ENCODE peak calls at places on chromosome 2, in four cellular contexts. Z, W, N and S are unnamed samples.

GRCh38 chr2:15449542-15450236 is 111.4 kb downstream of the NBAS start:
- DNase-seq in N (no peak), Z (peak; percentile 5), W (peak; percentile 17), S (no peak)

GRCh38 chr2:100643459-100643858 is 80.7 kb downstream of the PDCL3 start:
- DNase-seq in Z (no peak), N (no peak), W (no peak), S (no peak)

GRCh38 chr2:204545861-204546773 is 842 bp downstream of the PARD3B start:
- DNase-seq in W (no peak), N (no peak), Z (no peak), S (no peak)

GRCh38 chr2:231457101-231457500 is 7.2 kb downstream of the NCL start:
- DNase-seq in Z (peak; percentile 28), W (no peak), N (no peak), S (no peak)

GRCh38 chr2:240635116-240635997 is 10.1 kb downstream of the GPR35 start:
- DNase-seq in Z (no peak), W (no peak), N (peak; percentile 5), S (no peak)

GRCh38 chr2:39881494-39881893 is 102.4 kb upstream of the THUMPD2 start:
- DNase-seq in W (no peak), Z (no peak), N (no peak), S (peak; percentile 19)

GRCh38 chr2:46798041-46798440 is 117.6 kb downstream of the MCFD2 start:
- DNase-seq in Z (no peak), N (no peak), W (no peak), S (no peak)

GRCh38 chr2:111029135-111029927 is 91.4 kb upstream of the BCL2L11 start:
- DNase-seq in N (no peak), W (no peak), Z (no peak), S (no peak)

GRCh38 chr2:240852671-240853314 is 15.8 kb upstream of the AGXT start:
- DNase-seq in Z (no peak), N (no peak), W (no peak), S (no peak)

GRCh38 chr2:42300527-42300926 is 60.5 kb downstream of the COX7A2L start:
- DNase-seq in W (no peak), Z (no peak), N (no peak), S (no peak)

GRCh38 chr2:202339052-202339870 is 36.9 kb upstream of the BMPR2 start:
- DNase-seq in W (peak; percentile 54), N (no peak), Z (peak; percentile 57), S (peak; percentile 62)

GRCh38 chr2:20509766-20510490 is 63.1 kb downstream of the RHOB start:
- DNase-seq in Z (peak; percentile 56), N (no peak), W (peak; percentile 44), S (no peak)

GRCh38 chr2:145159676-145160075 is 639.8 kb upstream of the ZEB2 start:
- DNase-seq in N (no peak), Z (no peak), W (no peak), S (no peak)

GRCh38 chr2:1494257-1494656 is 81.0 kb downstream of the TPO start:
- DNase-seq in N (no peak), W (no peak), Z (no peak), S (no peak)

GRCh38 chr2:10584242-10584753 is 105.5 kb downstream of the NOL10 start:
- DNase-seq in N (no peak), Z (no peak), W (no peak), S (no peak)

GRCh38 chr2:14427982-14428567 is 204.4 kb upstream of the LRATD1 start:
- DNase-seq in W (peak; percentile 72), N (no peak), Z (no peak), S (peak; percentile 90)

GRCh38 chr2:223088866-223089265 is 36.9 kb downstream of the KCNE4 start:
- DNase-seq in N (no peak), Z (no peak), W (no peak), S (no peak)

GRCh38 chr2:63051795-63052333 is 1.2 kb downstream of the OTX1 start:
- DNase-seq in N (no peak), Z (no peak), W (no peak), S (no peak)

GRCh38 chr2:156538083-156538504 is 101.9 kb downstream of the GPD2 start:
- DNase-seq in Z (no peak), N (no peak), W (no peak), S (peak; percentile 43)

GRCh38 chr2:133566967-133567645 is 1.2 kb downstream of the NCKAP5 start:
- DNase-seq in N (peak; percentile 59), W (peak; percentile 80), Z (peak; percentile 58), S (peak; percentile 74)

GRCh38 chr2:129619471-129619870 is 360.0 kb upstream of the RAB6C start:
- DNase-seq in Z (no peak), W (no peak), N (no peak), S (no peak)

GRCh38 chr2:128506127-128506526 is 187.5 kb upstream of the HS6ST1 start:
- DNase-seq in W (no peak), N (no peak), Z (no peak), S (no peak)

GRCh38 chr2:23221901-23222300 is 163.1 kb upstream of the KLHL29 start:
- DNase-seq in W (no peak), N (no peak), Z (no peak), S (no peak)

GRCh38 chr2:149743842-149744468 is 156.4 kb upstream of the MMADHC start:
- DNase-seq in Z (peak; percentile 84), W (peak; percentile 90), N (no peak), S (peak; percentile 89)

GRCh38 chr2:239321596-239322413 is 79.0 kb downstream of the HDAC4 start:
- DNase-seq in W (no peak), Z (no peak), N (no peak), S (no peak)

GRCh38 chr2:239456940-239457339 is 56.1 kb upstream of the HDAC4 start:
- DNase-seq in Z (no peak), N (no peak), W (no peak), S (no peak)

GRCh38 chr2:62267687-62268086 is 71.8 kb downstream of the B3GNT2 start:
- DNase-seq in Z (peak; percentile 51), N (no peak), W (no peak), S (no peak)

GRCh38 chr2:139478191-139478914 is 698.2 kb upstream of the NXPH2 start:
- DNase-seq in N (no peak), W (no peak), Z (no peak), S (no peak)

GRCh38 chr2:122670932-122671331 is 915.5 kb downstream of the TSN start:
- DNase-seq in N (no peak), Z (no peak), W (no peak), S (no peak)

GRCh38 chr2:130334026-130334425 is 8.7 kb upstream of the IMP4 start:
- DNase-seq in W (no peak), N (no peak), Z (no peak), S (no peak)

GRCh38 chr2:136010126-136010525 is 24.7 kb upstream of the DARS1 start:
- DNase-seq in W (peak; percentile 61), N (no peak), Z (no peak), S (peak; percentile 23)

GRCh38 chr2:40097691-40098376 is 318.8 kb upstream of the THUMPD2 start:
- DNase-seq in Z (peak; percentile 82), W (peak; percentile 80), N (no peak), S (peak; percentile 92)

GRCh38 chr2:148259674-148260073 is 238.8 kb downstream of the MBD5 start:
- DNase-seq in N (no peak), W (no peak), Z (peak; percentile 11), S (peak; percentile 14)

GRCh38 chr2:99611786-99612185 is 122.0 kb upstream of the REV1 start:
- DNase-seq in W (no peak), N (no peak), Z (no peak), S (no peak)

GRCh38 chr2:99617811-99618210 is 128.0 kb upstream of the REV1 start:
- DNase-seq in N (no peak), Z (no peak), W (no peak), S (no peak)

GRCh38 chr2:99618579-99619097 is 128.8 kb upstream of the REV1 start:
- DNase-seq in N (no peak), W (no peak), Z (no peak), S (no peak)

GRCh38 chr2:99613992-99614391 is 124.2 kb upstream of the REV1 start:
- DNase-seq in W (no peak), Z (no peak), N (no peak), S (no peak)

GRCh38 chr2:99615247-99615771 is 125.5 kb upstream of the REV1 start:
- DNase-seq in W (no peak), N (no peak), Z (no peak), S (no peak)
- TF ChIP-seq CTCF in W (no peak), N (no peak), Z (no peak), S (peak; percentile 41)

DNA sequence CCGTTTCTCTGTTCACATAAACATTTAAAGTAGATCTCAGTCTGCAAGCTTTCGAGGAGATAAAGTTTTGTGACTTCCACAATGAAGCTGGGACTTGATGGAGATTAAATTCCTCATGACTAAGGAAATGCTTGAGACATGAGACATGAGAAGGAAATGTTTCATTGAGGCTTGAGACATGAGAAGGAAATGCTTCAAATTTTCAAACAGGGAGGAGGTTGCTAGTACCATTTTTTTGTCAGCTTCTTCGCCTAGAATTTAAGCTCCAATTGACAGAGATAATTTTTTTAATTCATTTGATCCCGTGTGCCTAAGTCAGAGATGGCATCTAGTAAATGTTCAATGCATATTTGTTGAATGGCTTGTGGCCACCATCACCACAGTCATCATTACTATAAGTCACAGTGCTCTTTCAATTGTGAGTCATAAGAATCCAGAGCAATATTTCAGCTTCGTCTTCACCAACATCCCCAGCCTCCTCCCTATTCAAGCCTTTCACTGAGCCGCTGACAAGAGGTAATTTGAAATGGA is 543 bp upstream of the MARCHF4 start:
- DNase-seq in Z (peak; percentile 79), W (peak; percentile 91), N (no peak), S (peak; percentile 81)
- H3K4me3 ChIP-seq in Z (no peak overlapping the region), W (peak overlapping the region; percentile 80), N (peak overlapping the region; percentile 58), S (peak overlapping the region; percentile 48)

GRCh38 chr2:206696910-206697309 is 21.3 kb downstream of the DYTN start:
- DNase-seq in N (no peak), W (peak; percentile 22), Z (no peak), S (no peak)

GRCh38 chr2:206700141-206700540 is 18.1 kb downstream of the DYTN start:
- DNase-seq in N (no peak), Z (peak; percentile 18), W (peak; percentile 27), S (no peak)

GRCh38 chr2:206698811-206699210 is 19.4 kb downstream of the DYTN start:
- DNase-seq in W (no peak), N (no peak), Z (no peak), S (no peak)

GRCh38 chr2:206707164-206707701 is 11.0 kb downstream of the DYTN start:
- DNase-seq in N (no peak), Z (no peak), W (no peak), S (no peak)

DNA sequence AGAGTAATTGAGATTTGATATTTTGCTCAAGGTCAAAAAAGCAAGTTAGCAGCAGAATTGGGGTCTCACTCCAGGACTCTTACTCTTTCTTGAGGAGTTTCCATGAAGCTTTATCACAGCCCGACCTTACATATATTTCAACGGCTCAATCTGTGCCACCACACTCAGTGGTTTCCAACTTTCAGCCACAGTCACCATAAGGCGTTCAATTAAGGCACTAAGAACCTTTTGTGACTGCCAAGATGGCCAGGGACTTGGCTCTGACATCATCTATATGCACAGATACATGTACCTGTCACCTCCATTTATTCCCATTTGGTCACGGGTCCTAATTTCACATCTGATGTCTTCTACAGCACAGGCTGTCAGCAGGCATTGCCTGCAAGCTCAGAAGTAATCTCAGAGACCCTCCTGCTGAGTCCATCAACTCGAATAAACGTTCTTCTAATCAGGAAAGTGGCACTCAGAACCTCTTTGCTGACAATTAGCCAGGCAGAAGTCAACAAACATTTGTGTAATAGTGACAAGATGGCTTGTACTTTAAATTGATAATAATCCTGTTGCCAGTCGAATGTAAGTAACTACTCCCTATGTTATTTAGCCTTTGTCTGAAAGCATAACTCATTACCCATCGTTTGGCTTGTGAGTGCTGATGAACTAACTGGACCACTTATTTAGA is 16.1 kb downstream of the DYTN start:
- DNase-seq in Z (no peak), N (no peak), W (no peak), S (no peak)
- TF ChIP-seq CTCF in Z (no peak), N (no peak), W (no peak), S (no peak)

GRCh38 chr2:192230864-192231453 is 36.2 kb upstream of the TMEFF2 start:
- DNase-seq in W (no peak), Z (no peak), N (no peak), S (peak; percentile 14)

GRCh38 chr2:192236136-192236535 is 41.4 kb upstream of the TMEFF2 start:
- DNase-seq in W (peak; percentile 55), N (no peak), Z (peak; percentile 44), S (peak; percentile 78)
- H3K4me3 ChIP-seq in W (no peak overlapping the region), N (no peak overlapping the region), Z (no peak overlapping the region), S (no peak overlapping the region)